ENCODE peak calls at places on chromosomes 12 and 14, in eight cellular contexts. F is H7; W is NCI-H1105 treated with DMSO at 0.1 percent for 48 hours; B is AG04450; M is ureter; I is psoas muscle; S is cardiac fibroblast; O is stimulated activated CD4-positive, alpha-beta T cell treated with anti-CD3 and anti-CD28 coated beads, Interleukin-1b, Interleukin-23, amount 100 ng/mL, for 24 hours. T is an unnamed sample.

GRCh38 chr14:24432259-24433131 is 2.7 kb downstream of the KHNYN start:
- DNase-seq in F (no peak), W (no peak), B (no peak), M (peak), I (no peak), S (no peak), O (no peak), T (no peak)

GRCh38 chr12:47838286-47838931 is 18.7 kb upstream of the HDAC7 start:
- DNase-seq in F (peak), W (peak), B (no peak), M (no peak), I (no peak), S (peak), O (no peak), T (no peak)

GRCh38 chr12:93776581-93777018 is 99.4 kb downstream of the CRADD start:
- DNase-seq in F (no peak), W (no peak), B (peak), M (no peak), I (no peak), S (peak), O (no peak), T (no peak)

GRCh38 chr12:30828686-30829085 is 73.9 kb upstream of the CAPRIN2 start:
- DNase-seq in F (peak), W (no peak), B (no peak), M (no peak), I (no peak), S (no peak), O (no peak), T (peak)

GRCh38 chr14:24060984-24061913 is 9.4 kb downstream of the CARMIL3 start:
- DNase-seq in F (peak), W (no peak), B (no peak), M (no peak), I (no peak), S (no peak), O (no peak), T (no peak)

GRCh38 chr12:95738024-95738611 is 52.4 kb downstream of the NTN4 start:
- DNase-seq in F (no peak), W (no peak), B (no peak), M (no peak), I (no peak), S (no peak), O (no peak), T (no peak)

GRCh38 chr14:55077155-55077554 is 25.7 kb downstream of the MAPK1IP1L start:
- DNase-seq in F (no peak), W (no peak), B (no peak), M (no peak), I (no peak), S (peak), O (no peak), T (no peak)

GRCh38 chr12:122422769-122423257 is 344 bp upstream of the CLIP1 start:
- DNase-seq in F (no peak), W (peak), B (no peak), M (no peak), I (peak), S (peak), O (peak), T (no peak)

GRCh38 chr12:132275110-132275531 is 54.3 kb downstream of the GALNT9 start:
- DNase-seq in F (peak), W (peak), B (no peak), M (no peak), I (no peak), S (peak), O (no peak), T (no peak)

GRCh38 chr12:121799175-121799841 is 4.5 kb upstream of the SETD1B start:
- DNase-seq in F (peak), W (peak), B (no peak), M (peak), I (peak), S (peak), O (no peak), T (no peak)